ENCODE peak calls at places on chromosomes 12 and 14, in four cellular contexts. One of them, this sample, is unnamed.
A peak's percentile ranks its signal among the peaks of the same experiment; 100 is the strongest.

GRCh38 chr12:92912052-92912451 is 17.0 kb downstream of the EEA1 start:
- DNase-seq in CD8-positive, alpha-beta T cell: no peak
- DNase-seq in endothelial cell: no peak
- DNase-seq in left lung: no peak
- DNase-seq in this sample: peak; percentile 66

GRCh38 chr14:103692159-103692558 is 23.1 kb downstream of the XRCC3 start:
- DNase-seq in CD8-positive, alpha-beta T cell: no peak
- DNase-seq in endothelial cell: no peak
- DNase-seq in left lung: no peak
- DNase-seq in this sample: no peak

GRCh38 chr12:104958946-104959841 is 1.1 kb upstream of the SLC41A2 start:
- DNase-seq in CD8-positive, alpha-beta T cell: no peak
- DNase-seq in endothelial cell: no peak
- DNase-seq in left lung: no peak
- DNase-seq in this sample: no peak

GRCh38 chr12:51524386-51524901 is 66.6 kb upstream of the SCN8A start:
- DNase-seq in CD8-positive, alpha-beta T cell: no peak
- DNase-seq in endothelial cell: no peak
- DNase-seq in left lung: no peak
- DNase-seq in this sample: no peak

GRCh38 chr14:33590891-33591630 is 359.8 kb downstream of the EGLN3 start:
- DNase-seq in CD8-positive, alpha-beta T cell: no peak
- DNase-seq in endothelial cell: no peak
- DNase-seq in left lung: no peak
- DNase-seq in this sample: no peak

GRCh38 chr12:26037615-26038180 is 79.2 kb downstream of the RASSF8 start:
- DNase-seq in CD8-positive, alpha-beta T cell: no peak
- DNase-seq in endothelial cell: no peak
- DNase-seq in left lung: no peak
- DNase-seq in this sample: no peak

GRCh38 chr12:10339441-10339840 is 31.8 kb downstream of the KLRD1 start:
- DNase-seq in CD8-positive, alpha-beta T cell: no peak
- DNase-seq in endothelial cell: no peak
- DNase-seq in left lung: no peak
- DNase-seq in this sample: no peak

GRCh38 chr12:4030938-4031702 is 157.9 kb upstream of the PARP11 start:
- DNase-seq in CD8-positive, alpha-beta T cell: peak; percentile 67
- DNase-seq in endothelial cell: peak; percentile 83
- DNase-seq in left lung: peak; percentile 91
- DNase-seq in this sample: peak; percentile 63

GRCh38 chr12:104064842-104065441 is 611 bp downstream of the HCFC2 start:
- DNase-seq in CD8-positive, alpha-beta T cell: no peak
- DNase-seq in endothelial cell: peak; percentile 13
- DNase-seq in left lung: peak; percentile 46
- DNase-seq in this sample: no peak

GRCh38 chr14:68771631-68772030 is 21.2 kb downstream of the ZFP36L1 start:
- DNase-seq in CD8-positive, alpha-beta T cell: no peak
- DNase-seq in endothelial cell: peak; percentile 80
- DNase-seq in left lung: no peak
- DNase-seq in this sample: no peak

GRCh38 chr14:68111733-68112270 is 292.2 kb downstream of the RAD51B start:
- DNase-seq in CD8-positive, alpha-beta T cell: no peak
- DNase-seq in endothelial cell: no peak
- DNase-seq in left lung: no peak
- DNase-seq in this sample: no peak

GRCh38 chr12:46387697-46388096 is 15.1 kb upstream of the SLC38A2 start:
- DNase-seq in CD8-positive, alpha-beta T cell: no peak
- DNase-seq in endothelial cell: no peak
- DNase-seq in left lung: no peak
- DNase-seq in this sample: no peak

GRCh38 chr12:118183711-118184110 is 47.8 kb downstream of the PEBP1 start:
- DNase-seq in CD8-positive, alpha-beta T cell: no peak
- DNase-seq in endothelial cell: no peak
- DNase-seq in left lung: no peak
- DNase-seq in this sample: no peak

GRCh38 chr14:106556665-106557289 is 1030.4 kb downstream of the TMEM121 start:
- DNase-seq in CD8-positive, alpha-beta T cell: peak; percentile 65
- DNase-seq in endothelial cell: no peak
- DNase-seq in left lung: no peak
- DNase-seq in this sample: peak; percentile 61

GRCh38 chr14:94050231-94050880 is 24.2 kb downstream of the OTUB2 start:
- DNase-seq in CD8-positive, alpha-beta T cell: no peak
- DNase-seq in endothelial cell: no peak
- DNase-seq in left lung: no peak
- DNase-seq in this sample: no peak

GRCh38 chr12:88251798-88252197 is 109.7 kb downstream of the TMTC3 start:
- DNase-seq in CD8-positive, alpha-beta T cell: no peak
- DNase-seq in endothelial cell: no peak
- DNase-seq in left lung: no peak
- DNase-seq in this sample: no peak

GRCh38 chr12:15634010-15634676 is 155.0 kb downstream of the EPS8 start:
- DNase-seq in CD8-positive, alpha-beta T cell: no peak
- DNase-seq in endothelial cell: no peak
- DNase-seq in left lung: no peak
- DNase-seq in this sample: no peak

GRCh38 chr14:31930493-31931225 is 146.4 kb upstream of the ARHGAP5 start:
- DNase-seq in CD8-positive, alpha-beta T cell: no peak
- DNase-seq in endothelial cell: no peak
- DNase-seq in left lung: no peak
- DNase-seq in this sample: no peak

GRCh38 chr12:13373131-13373530 is 176.6 kb downstream of the EMP1 start:
- DNase-seq in CD8-positive, alpha-beta T cell: no peak
- DNase-seq in endothelial cell: no peak
- DNase-seq in left lung: no peak
- DNase-seq in this sample: no peak

GRCh38 chr14:102323102-102323501 is 3.6 kb downstream of the ZNF839 start:
- DNase-seq in CD8-positive, alpha-beta T cell: no peak
- DNase-seq in endothelial cell: peak; percentile 34
- DNase-seq in left lung: no peak
- DNase-seq in this sample: peak; percentile 62

GRCh38 chr12:123034865-123035264 is 54.4 kb downstream of the ARL6IP4 start:
- DNase-seq in CD8-positive, alpha-beta T cell: no peak
- DNase-seq in endothelial cell: no peak
- DNase-seq in left lung: no peak
- DNase-seq in this sample: no peak

GRCh38 chr14:22471545-22472121 is 117.4 kb downstream of the DAD1 start:
- DNase-seq in CD8-positive, alpha-beta T cell: no peak
- DNase-seq in endothelial cell: peak; percentile 55
- DNase-seq in left lung: no peak
- DNase-seq in this sample: no peak

GRCh38 chr12:115507951-115508722 is 769.4 kb downstream of the MED13L start:
- DNase-seq in CD8-positive, alpha-beta T cell: no peak
- DNase-seq in endothelial cell: peak; percentile 23
- DNase-seq in left lung: peak; percentile 32
- DNase-seq in this sample: no peak

GRCh38 chr14:61178226-61179060 is 102.7 kb downstream of the TMEM30B start:
- DNase-seq in CD8-positive, alpha-beta T cell: no peak
- DNase-seq in endothelial cell: no peak
- DNase-seq in left lung: no peak
- DNase-seq in this sample: no peak

GRCh38 chr12:3170423-3171194 is 93.4 kb downstream of the TSPAN9 start:
- DNase-seq in CD8-positive, alpha-beta T cell: no peak
- DNase-seq in endothelial cell: no peak
- DNase-seq in left lung: no peak
- DNase-seq in this sample: no peak

GRCh38 chr14:76348898-76349297 is 27.0 kb upstream of the ESRRB start:
- DNase-seq in CD8-positive, alpha-beta T cell: no peak
- DNase-seq in endothelial cell: no peak
- DNase-seq in left lung: no peak
- DNase-seq in this sample: no peak

GRCh38 chr12:132323171-132324010 is 6.0 kb downstream of the GALNT9 start:
- DNase-seq in CD8-positive, alpha-beta T cell: no peak
- DNase-seq in endothelial cell: no peak
- DNase-seq in left lung: no peak
- DNase-seq in this sample: no peak

GRCh38 chr14:32677381-32677780 is 261.3 kb upstream of the NPAS3 start:
- DNase-seq in CD8-positive, alpha-beta T cell: no peak
- DNase-seq in endothelial cell: no peak
- DNase-seq in left lung: no peak
- DNase-seq in this sample: no peak

GRCh38 chr12:84397279-84397678 is 515.3 kb downstream of the SLC6A15 start:
- DNase-seq in CD8-positive, alpha-beta T cell: no peak
- DNase-seq in endothelial cell: no peak
- DNase-seq in left lung: no peak
- DNase-seq in this sample: no peak

GRCh38 chr12:55637467-55637866 is 775 bp downstream of the OR10P1 start:
- DNase-seq in CD8-positive, alpha-beta T cell: no peak
- DNase-seq in endothelial cell: no peak
- DNase-seq in left lung: no peak
- DNase-seq in this sample: no peak

GRCh38 chr12:21818627-21819026 is 44.1 kb upstream of the KCNJ8 start:
- DNase-seq in CD8-positive, alpha-beta T cell: no peak
- DNase-seq in endothelial cell: no peak
- DNase-seq in left lung: no peak
- DNase-seq in this sample: no peak

GRCh38 chr12:116087399-116087798 is 190.1 kb downstream of the MED13L start:
- DNase-seq in CD8-positive, alpha-beta T cell: no peak
- DNase-seq in endothelial cell: no peak
- DNase-seq in left lung: no peak
- DNase-seq in this sample: no peak

GRCh38 chr14:21978184-21978998 is 304.8 kb upstream of the OR4E1 start:
- DNase-seq in CD8-positive, alpha-beta T cell: peak; percentile 26
- DNase-seq in endothelial cell: peak; percentile 68
- DNase-seq in left lung: no peak
- DNase-seq in this sample: no peak

GRCh38 chr12:97452230-97452629 is 10.4 kb upstream of the RMST start:
- DNase-seq in CD8-positive, alpha-beta T cell: no peak
- DNase-seq in endothelial cell: no peak
- DNase-seq in left lung: no peak
- DNase-seq in this sample: no peak

GRCh38 chr12:14256555-14257169 is 108.8 kb upstream of the ATF7IP start:
- DNase-seq in CD8-positive, alpha-beta T cell: peak; percentile 66
- DNase-seq in endothelial cell: peak; percentile 65
- DNase-seq in left lung: peak; percentile 83
- DNase-seq in this sample: peak; percentile 78

GRCh38 chr14:51219473-51220448 is 20.3 kb upstream of the TMX1 start:
- DNase-seq in CD8-positive, alpha-beta T cell: no peak
- DNase-seq in endothelial cell: no peak
- DNase-seq in left lung: no peak
- DNase-seq in this sample: no peak

GRCh38 chr14:49896956-49897355 is 4.1 kb downstream of the ARF6 start:
- DNase-seq in CD8-positive, alpha-beta T cell: no peak
- DNase-seq in endothelial cell: no peak
- DNase-seq in left lung: no peak
- DNase-seq in this sample: no peak

GRCh38 chr14:105019861-105020814 is 745 bp downstream of the CDCA4 start:
- DNase-seq in CD8-positive, alpha-beta T cell: peak; percentile 37
- DNase-seq in endothelial cell: peak; percentile 73
- DNase-seq in left lung: peak; percentile 53
- DNase-seq in this sample: peak; percentile 62

GRCh38 chr14:105022276-105022670 is 1.4 kb upstream of the CDCA4 start:
- DNase-seq in CD8-positive, alpha-beta T cell: no peak
- DNase-seq in endothelial cell: no peak
- DNase-seq in left lung: no peak
- DNase-seq in this sample: no peak

GRCh38 chr14:105020815-105021655 is at the start of gene CDCA4:
- DNase-seq in CD8-positive, alpha-beta T cell: peak; percentile 98
- DNase-seq in endothelial cell: peak; percentile 99
- DNase-seq in left lung: peak; percentile 95
- DNase-seq in this sample: peak; percentile 96

GRCh38 chr14:105023144-105023543 is 2.3 kb upstream of the CDCA4 start:
- DNase-seq in CD8-positive, alpha-beta T cell: no peak
- DNase-seq in endothelial cell: no peak
- DNase-seq in left lung: no peak
- DNase-seq in this sample: no peak

GRCh38 chr14:105021656-105022275 is 883 bp upstream of the CDCA4 start:
- DNase-seq in CD8-positive, alpha-beta T cell: no peak
- DNase-seq in endothelial cell: peak; percentile 39
- DNase-seq in left lung: peak; percentile 46
- DNase-seq in this sample: no peak
- TF ChIP-seq CTCF in CD8-positive, alpha-beta T cell: no peak
- TF ChIP-seq CTCF in endothelial cell: no peak
- TF ChIP-seq CTCF in left lung: no peak
- TF ChIP-seq CTCF in this sample: no peak

GRCh38 chr14:95686935-95687334 is 709 bp downstream of the TCL1B start:
- DNase-seq in CD8-positive, alpha-beta T cell: no peak
- DNase-seq in endothelial cell: no peak
- DNase-seq in left lung: no peak
- DNase-seq in this sample: no peak

GRCh38 chr14:95681153-95681552 is 5.1 kb upstream of the TCL1B start:
- DNase-seq in CD8-positive, alpha-beta T cell: no peak
- DNase-seq in endothelial cell: no peak
- DNase-seq in left lung: no peak
- DNase-seq in this sample: no peak

GRCh38 chr14:95685978-95686922 is at the start of gene TCL1B:
- DNase-seq in CD8-positive, alpha-beta T cell: no peak
- DNase-seq in endothelial cell: no peak
- DNase-seq in left lung: no peak
- DNase-seq in this sample: no peak

GRCh38 chr14:95679995-95680735 is 6.1 kb upstream of the TCL1B start:
- DNase-seq in CD8-positive, alpha-beta T cell: no peak
- DNase-seq in endothelial cell: no peak
- DNase-seq in left lung: no peak
- DNase-seq in this sample: no peak

GRCh38 chr14:95683793-95684192 is 2.4 kb upstream of the TCL1B start:
- DNase-seq in CD8-positive, alpha-beta T cell: no peak
- DNase-seq in endothelial cell: no peak
- DNase-seq in left lung: no peak
- DNase-seq in this sample: no peak
- TF ChIP-seq CTCF in CD8-positive, alpha-beta T cell: peak; percentile 21
- TF ChIP-seq CTCF in endothelial cell: peak; percentile 51
- TF ChIP-seq CTCF in left lung: peak; percentile 32
- TF ChIP-seq CTCF in this sample: peak; percentile 70

GRCh38 chr12:65878540-65878939 is 54.3 kb downstream of the HMGA2 start:
- DNase-seq in CD8-positive, alpha-beta T cell: no peak
- DNase-seq in endothelial cell: no peak
- DNase-seq in left lung: no peak
- DNase-seq in this sample: no peak
- TF ChIP-seq CTCF in CD8-positive, alpha-beta T cell: no peak
- TF ChIP-seq CTCF in endothelial cell: no peak
- TF ChIP-seq CTCF in left lung: no peak
- TF ChIP-seq CTCF in this sample: no peak

GRCh38 chr12:124938066-124938465 is 23.6 kb upstream of the UBC start:
- DNase-seq in CD8-positive, alpha-beta T cell: no peak
- DNase-seq in endothelial cell: no peak
- DNase-seq in left lung: no peak
- DNase-seq in this sample: no peak

GRCh38 chr12:124939428-124940142 is 25.1 kb upstream of the UBC start:
- DNase-seq in CD8-positive, alpha-beta T cell: peak; percentile 82
- DNase-seq in endothelial cell: peak; percentile 89
- DNase-seq in left lung: peak; percentile 85
- DNase-seq in this sample: peak; percentile 69

GRCh38 chr12:124940393-124941169 is 26.1 kb upstream of the UBC start:
- DNase-seq in CD8-positive, alpha-beta T cell: peak; percentile 69
- DNase-seq in endothelial cell: peak; percentile 79
- DNase-seq in left lung: peak; percentile 94
- DNase-seq in this sample: peak; percentile 84

GRCh38 chr12:124940143-124940392 is 25.6 kb upstream of the UBC start:
- DNase-seq in CD8-positive, alpha-beta T cell: no peak
- DNase-seq in endothelial cell: no peak
- DNase-seq in left lung: no peak
- DNase-seq in this sample: no peak

GRCh38 chr12:124938606-124939427 is 24.4 kb upstream of the UBC start:
- DNase-seq in CD8-positive, alpha-beta T cell: peak; percentile 37
- DNase-seq in endothelial cell: peak; percentile 55
- DNase-seq in left lung: peak; percentile 71
- DNase-seq in this sample: peak; percentile 61
- TF ChIP-seq CTCF in CD8-positive, alpha-beta T cell: peak; percentile 53
- TF ChIP-seq CTCF in endothelial cell: no peak
- TF ChIP-seq CTCF in left lung: peak; percentile 24
- TF ChIP-seq CTCF in this sample: peak; percentile 65